ENCODE peak calls at places on chromosomes 2 and 18, in eight cellular contexts. D, U, Z, X, L, S, G and P are unnamed samples.

GRCh38 chr2:6214471-6214870 is 522.3 kb downstream of the SOX11 start:
- DNase-seq in Z (no peak), X (no peak), D (no peak), L (no peak), G (no peak), S (no peak), U (no peak), P (no peak)

GRCh38 chr2:15763106-15763821 is 171.6 kb downstream of the DDX1 start:
- DNase-seq in Z (no peak), U (no peak), G (no peak), S (no peak), X (no peak), D (peak), L (no peak), P (no peak)

GRCh38 chr2:203720922-203721672 is 14.7 kb downstream of the CD28 start:
- DNase-seq in S (no peak), Z (no peak), D (no peak), X (no peak), U (no peak), G (no peak), L (no peak), P (no peak)

GRCh38 chr18:63141777-63142176 is 177.8 kb downstream of the BCL2 start:
- DNase-seq in D (no peak), X (no peak), S (no peak), L (no peak), Z (no peak), U (no peak), G (no peak), P (peak)

GRCh38 chr2:157302492-157303099 is 23.0 kb downstream of the ERMN start:
- DNase-seq in U (peak), X (peak), D (peak), Z (no peak), S (peak), G (peak), L (peak), P (no peak)

GRCh38 chr2:97662895-97663625 is 784 bp downstream of the ACTR1B start:
- DNase-seq in X (peak), Z (peak), S (peak), L (peak), G (peak), U (peak), D (peak), P (peak)

GRCh38 chr2:15711126-15711860 is 119.6 kb downstream of the DDX1 start:
- DNase-seq in G (no peak), L (no peak), X (no peak), Z (no peak), D (peak), S (no peak), U (no peak), P (no peak)

GRCh38 chr2:101758001-101758400 is 60.5 kb downstream of the MAP4K4 start:
- DNase-seq in U (no peak), S (no peak), L (no peak), X (no peak), Z (no peak), G (no peak), D (no peak), P (no peak)

GRCh38 chr2:64745562-64745961 is 91.8 kb upstream of the SERTAD2 start:
- DNase-seq in X (no peak), D (no peak), Z (no peak), S (no peak), L (no peak), G (no peak), U (no peak), P (no peak)

GRCh38 chr2:166365803-166366420 is 9.8 kb downstream of the SCN9A start:
- DNase-seq in L (no peak), D (no peak), X (no peak), G (no peak), Z (no peak), U (no peak), S (no peak), P (no peak)

GRCh38 chr2:108531674-108532055 is 2.6 kb upstream of the LIMS1 start:
- DNase-seq in D (no peak), S (no peak), U (no peak), X (no peak), G (no peak), L (no peak), Z (no peak), P (no peak)

GRCh38 chr2:68379184-68379708 is 14.2 kb downstream of the PLEK start:
- DNase-seq in L (no peak), X (no peak), D (no peak), G (no peak), Z (no peak), S (no peak), U (peak), P (no peak)

GRCh38 chr18:64919971-64920370 is 771.1 kb upstream of the LINC00305 start:
- DNase-seq in Z (no peak), L (no peak), U (no peak), X (no peak), S (no peak), G (no peak), D (no peak), P (no peak)

DNA sequence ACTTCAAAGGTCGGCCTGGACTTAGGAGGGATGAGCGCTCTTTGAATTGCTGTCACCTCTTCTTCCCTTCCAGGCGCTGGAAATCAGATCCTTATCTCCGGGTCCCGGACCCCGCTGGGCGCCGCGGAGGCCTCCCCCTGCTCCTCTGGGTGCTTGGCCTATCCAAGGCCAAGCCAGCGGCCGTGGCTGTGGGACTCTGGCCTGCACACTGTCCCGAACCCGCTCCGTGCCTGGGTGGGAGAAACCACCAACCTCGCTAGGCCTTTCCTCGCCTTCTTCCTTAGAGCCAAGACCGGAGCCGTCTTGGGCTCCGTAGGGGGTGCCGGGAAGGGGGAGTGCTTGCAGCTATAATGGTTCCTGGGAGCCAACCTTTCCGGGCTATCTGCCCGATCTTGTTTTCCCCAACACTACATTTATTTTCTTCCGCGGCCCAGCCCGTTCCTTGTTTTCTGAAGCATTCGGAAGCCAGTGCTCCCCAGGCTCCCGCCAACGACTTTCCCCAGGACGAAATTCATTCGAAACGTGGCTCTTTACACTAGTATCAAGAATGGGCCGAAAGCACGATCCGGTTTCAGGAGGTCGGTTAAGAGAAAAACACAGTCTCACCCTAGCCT is 2.4 kb downstream of the OSR1 start:
- DNase-seq in X (no peak), Z (no peak), S (peak), D (peak), L (no peak), U (no peak), G (no peak), P (no peak)
- H3K4me3 ChIP-seq in X (no peak), Z (peak), S (peak), D (peak), L (peak), U (no peak), G (no peak), P (no peak)

DNA sequence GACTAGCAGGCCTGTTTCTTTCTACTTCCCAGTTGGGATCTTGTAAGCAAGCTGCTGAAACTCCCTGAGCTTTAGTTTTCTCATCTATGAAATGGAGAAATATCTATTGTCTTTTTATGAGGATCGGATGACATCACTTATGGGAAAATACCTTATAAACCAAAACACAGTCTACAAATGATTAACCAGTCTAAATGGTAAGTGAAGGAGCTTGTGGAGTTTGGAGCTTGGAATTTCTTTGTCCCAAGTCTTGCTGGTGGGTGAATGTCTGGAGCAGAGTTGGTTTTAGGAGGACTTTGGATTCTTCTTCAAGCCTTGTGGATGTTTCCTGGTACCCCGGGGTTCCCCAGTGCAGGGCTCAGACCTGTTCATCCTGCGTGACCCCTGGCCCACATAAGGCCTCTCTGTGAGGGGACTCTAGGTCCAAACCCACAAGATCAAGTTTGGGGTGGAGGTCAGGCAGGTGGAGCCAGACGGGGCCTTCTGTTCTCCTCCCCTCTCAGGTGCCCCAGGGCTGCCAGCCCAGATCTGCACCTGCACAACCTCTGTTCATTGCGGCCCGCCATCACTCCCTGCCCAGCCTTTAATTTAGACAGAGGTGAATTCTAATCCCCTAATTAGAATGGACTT is 43.3 kb downstream of the FOSL2 start:
- DNase-seq in S (no peak), X (no peak), D (peak), Z (no peak), G (no peak), U (no peak), L (no peak), P (peak)
- H3K4me3 ChIP-seq in S (no peak), X (no peak), D (no peak), Z (no peak), G (no peak), U (no peak), L (no peak), P (no peak)

GRCh38 chr2:135157856-135158255 is 105.8 kb downstream of the RAB3GAP1 start:
- DNase-seq in U (no peak), G (no peak), Z (no peak), L (no peak), X (no peak), S (no peak), D (no peak), P (no peak)
- H3K4me3 ChIP-seq in U (no peak), G (no peak), Z (no peak), L (no peak), X (no peak), S (no peak), D (no peak), P (no peak)

GRCh38 chr2:159497256-159497655 is 119.1 kb downstream of the BAZ2B start:
- DNase-seq in G (peak), Z (no peak), D (peak), S (peak), X (no peak), U (no peak), L (peak), P (no peak)
- H3K4me3 ChIP-seq in G (no peak), Z (no peak), D (no peak), S (no peak), X (no peak), U (no peak), L (no peak), P (no peak)

GRCh38 chr2:72145658-72146329 is 1.9 kb downstream of the CYP26B1 start:
- DNase-seq in S (no peak), Z (no peak), G (no peak), X (no peak), L (no peak), U (no peak), D (no peak), P (peak)
- H3K4me3 ChIP-seq in S (peak), Z (peak), G (no peak), X (no peak), L (peak), U (no peak), D (peak), P (peak)

DNA sequence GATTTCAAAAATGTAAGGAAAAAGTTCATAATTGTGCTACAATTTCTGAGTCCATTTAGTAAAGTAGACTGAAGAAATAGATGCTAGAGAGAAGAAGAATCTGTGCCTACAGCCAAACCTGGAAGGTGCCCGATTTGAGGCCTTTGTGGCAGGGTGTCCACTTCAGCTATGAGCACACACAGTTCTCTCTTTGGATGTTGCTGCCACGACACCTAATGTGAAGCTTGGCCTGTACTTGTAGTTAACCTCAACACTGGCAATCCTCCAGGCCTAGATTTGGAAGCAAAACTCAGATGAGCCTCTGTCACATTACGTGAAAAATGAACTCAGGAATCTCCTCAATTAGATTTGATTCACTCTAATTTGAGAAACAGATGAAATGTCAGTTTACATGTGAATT is 90.1 kb upstream of the LRP1B start:
- DNase-seq in Z (no peak), G (no peak), S (peak), L (no peak), D (peak), U (no peak), X (no peak), P (no peak)
- H3K4me3 ChIP-seq in Z (no peak), G (no peak), S (no peak), L (no peak), D (no peak), U (no peak), X (no peak), P (no peak)

GRCh38 chr2:216688731-216689360 is 6.5 kb downstream of the IGFBP5 start:
- DNase-seq in X (no peak), U (no peak), G (no peak), L (no peak), Z (no peak), D (no peak), S (no peak), P (no peak)

GRCh38 chr2:216691210-216691741 is 4.1 kb downstream of the IGFBP5 start:
- DNase-seq in X (peak), L (no peak), S (peak), U (no peak), G (no peak), Z (peak), D (peak), P (no peak)

GRCh38 chr2:216692636-216693413 is 2.5 kb downstream of the IGFBP5 start:
- DNase-seq in U (peak), S (peak), Z (peak), L (no peak), X (peak), D (peak), G (no peak), P (no peak)

GRCh38 chr2:216689397-216689796 is 6.0 kb downstream of the IGFBP5 start:
- DNase-seq in X (no peak), Z (no peak), L (no peak), D (no peak), U (no peak), G (no peak), S (no peak), P (no peak)

DNA sequence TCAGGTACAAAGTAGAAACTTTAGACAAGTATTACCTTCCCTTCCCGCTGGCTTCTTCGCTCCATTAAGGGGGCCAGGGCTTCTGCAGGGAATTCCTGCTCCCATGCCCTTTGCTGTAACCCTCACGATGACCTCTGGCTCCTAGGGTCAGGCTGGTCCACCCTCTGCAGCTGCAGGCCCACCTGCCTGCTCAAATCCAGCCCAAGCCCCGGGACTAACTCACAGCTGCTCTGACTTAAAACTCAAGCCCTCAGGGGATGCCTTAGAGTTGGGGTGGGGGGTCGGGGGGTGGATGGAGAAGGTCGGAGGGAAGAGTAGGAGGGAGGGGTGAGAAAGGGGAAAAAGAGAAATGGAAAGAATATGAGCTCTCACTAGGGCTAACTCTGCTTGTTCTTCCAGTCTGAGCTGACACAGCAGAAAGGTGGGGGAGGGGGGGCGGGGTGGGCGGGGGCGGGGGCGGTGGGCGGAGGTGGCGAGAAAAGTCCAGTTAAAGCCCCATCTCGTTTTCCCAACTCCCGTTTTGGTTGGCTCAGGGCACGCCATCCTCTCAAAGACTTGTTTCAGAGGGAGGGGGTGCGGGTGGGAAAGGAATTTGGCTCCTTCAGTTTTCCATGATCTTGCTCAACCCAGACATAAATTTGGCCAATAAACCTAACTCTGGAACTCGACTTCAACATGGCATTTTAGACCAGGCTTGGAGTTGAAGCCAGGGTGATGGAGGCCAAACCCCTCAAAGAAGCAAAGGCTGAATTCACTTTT is 4.7 kb downstream of the IGFBP5 start:
- DNase-seq in G (no peak), X (no peak), L (no peak), Z (no peak), U (no peak), D (no peak), S (no peak), P (no peak)
- H3K4me3 ChIP-seq in G (no peak), X (peak), L (peak), Z (peak), U (no peak), D (no peak), S (peak), P (no peak)

GRCh38 chr2:72921088-72921851 is 4.0 kb downstream of the EMX1 start:
- DNase-seq in D (no peak), U (no peak), G (no peak), S (no peak), Z (no peak), X (no peak), L (no peak), P (peak)
- H3K4me3 ChIP-seq in D (no peak), U (no peak), G (no peak), S (no peak), Z (no peak), X (peak), L (no peak), P (no peak)

GRCh38 chr18:74454279-74454741 is 2.8 kb downstream of the DIPK1C start:
- DNase-seq in S (no peak), Z (no peak), G (no peak), L (no peak), D (no peak), U (no peak), X (peak), P (no peak)

GRCh38 chr18:74456409-74457042 is 582 bp downstream of the DIPK1C start:
- DNase-seq in U (no peak), S (no peak), Z (no peak), L (no peak), D (no peak), G (no peak), X (no peak), P (no peak)

GRCh38 chr18:74457043-74457742 is at the start of gene DIPK1C:
- DNase-seq in X (no peak), D (no peak), U (no peak), L (no peak), S (no peak), G (no peak), Z (no peak), P (no peak)

GRCh38 chr18:74455386-74455785 is 1.7 kb downstream of the DIPK1C start:
- DNase-seq in G (no peak), S (no peak), D (no peak), Z (no peak), L (no peak), U (no peak), X (no peak), P (no peak)

DNA sequence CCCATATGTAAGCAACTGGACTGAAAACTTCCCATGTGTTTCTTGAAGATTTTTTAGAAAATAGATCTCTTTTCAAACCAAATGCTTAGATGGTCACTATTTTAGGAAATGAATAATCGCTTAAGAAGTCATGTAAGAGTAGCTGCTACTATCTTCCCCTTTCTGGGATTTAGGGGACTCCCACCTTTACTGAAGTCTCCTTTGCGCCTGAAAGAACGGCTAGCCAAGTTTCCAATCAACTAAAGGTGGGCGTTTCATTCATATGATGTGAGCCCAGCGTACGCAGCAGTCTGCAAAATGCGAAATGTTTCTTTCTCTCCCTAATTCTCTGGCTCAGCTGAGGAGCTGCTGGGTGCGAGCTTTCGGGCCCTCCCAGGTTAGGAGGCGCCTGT is 1.1 kb downstream of the DIPK1C start:
- DNase-seq in D (no peak), Z (no peak), S (no peak), L (no peak), X (no peak), U (no peak), G (no peak), P (no peak)
- H3K4me3 ChIP-seq in D (no peak), Z (peak), S (no peak), L (no peak), X (peak), U (no peak), G (no peak), P (peak)

DNA sequence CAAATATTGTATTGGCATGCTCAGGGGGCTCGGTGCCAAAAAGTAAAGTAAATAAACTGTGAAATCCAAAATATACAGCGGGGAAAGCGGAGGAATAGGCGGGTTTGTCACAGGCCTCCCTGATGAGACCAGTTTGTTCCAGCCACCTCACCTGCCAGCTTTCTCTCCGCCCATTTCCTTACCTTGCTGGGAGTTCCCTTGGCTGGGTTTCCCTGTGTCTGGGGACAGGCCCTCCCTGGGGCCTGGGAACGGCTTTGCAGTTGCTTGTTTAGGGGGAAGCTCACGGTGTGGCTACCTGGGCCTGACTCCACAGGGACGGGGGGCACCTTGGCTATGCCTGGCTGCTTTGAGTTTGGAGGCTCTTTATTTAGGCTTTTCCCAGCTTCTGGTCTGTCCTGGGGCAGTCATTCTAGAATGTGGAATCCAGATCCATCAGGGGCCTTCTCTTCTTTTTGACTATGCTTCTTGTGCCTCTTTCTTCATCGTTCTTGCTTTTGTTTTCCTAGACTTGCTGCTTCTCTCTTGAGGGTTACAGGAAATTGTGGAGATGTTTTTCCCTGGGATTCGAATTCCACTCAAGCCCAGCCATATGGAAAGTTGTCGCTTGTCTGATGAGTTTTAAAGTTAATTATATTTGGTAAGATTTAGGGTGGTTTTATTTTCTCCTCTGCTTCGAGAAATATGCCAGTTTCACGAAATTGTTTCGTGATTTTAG is 2.3 kb downstream of the GLI2 start:
- DNase-seq in U (no peak), G (no peak), Z (no peak), L (no peak), S (no peak), X (no peak), D (peak), P (peak)
- H3K4me3 ChIP-seq in U (no peak), G (no peak), Z (peak), L (peak), S (peak), X (peak), D (peak), P (no peak)